ENCODE peak calls at places on chromosomes 5 and 9, in five cellular contexts. K is esophagus squamous epithelium, H is endodermal cell, A is heart right ventricle, B is Panc1. Y is an unnamed sample.

GRCh38 chr9:27394154-27394825 is 97.3 kb upstream of the EQTN start:
- DNase-seq in K (no peak), H (no peak), A (peak; percentile 10), B (no peak), Y (no peak)

GRCh38 chr9:89000973-89001916 is 10.0 kb downstream of the S1PR3 start:
- DNase-seq in K (no peak), H (peak; percentile 97), A (peak; percentile 91), B (no peak), Y (peak; percentile 54)

GRCh38 chr9:90770339-90770738 is 31.3 kb upstream of the SYK start:
- DNase-seq in K (no peak), H (no peak), A (no peak), B (no peak), Y (no peak)

GRCh38 chr5:23318166-23318565 is 189.2 kb upstream of the PRDM9 start:
- DNase-seq in K (no peak), H (no peak), A (no peak), B (no peak), Y (peak; percentile 32)

GRCh38 chr5:55175781-55176175 is 2.8 kb upstream of the CDC20B start:
- DNase-seq in K (no peak), H (no peak), A (no peak), B (no peak), Y (no peak)

GRCh38 chr5:9549941-9550340 is 4.1 kb upstream of the SEMA5A start:
- DNase-seq in K (no peak), H (no peak), A (no peak), B (no peak), Y (no peak)

GRCh38 chr5:68464424-68464823 is 248.9 kb downstream of the PIK3R1 start:
- DNase-seq in K (no peak), H (no peak), A (no peak), B (no peak), Y (peak; percentile 71)

GRCh38 chr5:176531902-176532493 is 5.2 kb downstream of the RNF44 start:
- DNase-seq in K (no peak), H (peak; percentile 40), A (no peak), B (no peak), Y (no peak)

GRCh38 chr5:91288117-91288516 is 95.0 kb downstream of the ARRDC3 start:
- DNase-seq in K (no peak), H (no peak), A (peak; percentile 17), B (no peak), Y (no peak)

GRCh38 chr5:124235576-124235975 is 510.9 kb downstream of the ZNF608 start:
- DNase-seq in K (no peak), H (no peak), A (no peak), B (no peak), Y (no peak)

GRCh38 chr5:178205010-178205748 is 846 bp downstream of the HNRNPAB start:
- DNase-seq in K (no peak), H (peak; percentile 84), A (peak; percentile 76), B (no peak), Y (peak; percentile 55)

GRCh38 chr5:16797949-16798348 is 138.1 kb downstream of the MYO10 start:
- DNase-seq in K (no peak), H (no peak), A (no peak), B (no peak), Y (no peak)

GRCh38 chr5:160159991-160160826 is 41.0 kb upstream of the PWWP2A start:
- DNase-seq in K (no peak), H (peak; percentile 91), A (no peak), B (no peak), Y (no peak)

GRCh38 chr5:121967187-121967586 is 5.4 kb downstream of the SRFBP1 start:
- DNase-seq in K (no peak), H (no peak), A (no peak), B (no peak), Y (peak; percentile 42)

GRCh38 chr5:69167488-69167845 is 517 bp downstream of the CCNB1 start:
- DNase-seq in K (no peak), H (no peak), A (no peak), B (no peak), Y (no peak)

GRCh38 chr9:74742792-74743389 is 144.8 kb downstream of the TRPM6 start:
- DNase-seq in K (no peak), H (peak; percentile 70), A (no peak), B (no peak), Y (peak; percentile 30)

GRCh38 chr9:5801739-5802113 is 31.2 kb downstream of the ERMP1 start:
- DNase-seq in K (no peak), H (no peak), A (no peak), B (no peak), Y (no peak)

GRCh38 chr5:62305358-62305714 is 670 bp upstream of the KIF2A start:
- DNase-seq in K (no peak), H (no peak), A (no peak), B (no peak), Y (peak; percentile 17)

GRCh38 chr9:91991621-91992435 is 41.8 kb upstream of the ROR2 start:
- DNase-seq in K (no peak), H (no peak), A (no peak), B (no peak), Y (no peak)

GRCh38 chr9:92911496-92912475 is 33.9 kb upstream of the ZNF484 start:
- DNase-seq in K (no peak), H (no peak), A (no peak), B (no peak), Y (peak; percentile 42)

GRCh38 chr9:744790-745456 is 96.6 kb upstream of the DMRT1 start:
- DNase-seq in K (no peak), H (peak; percentile 66), A (peak; percentile 81), B (no peak), Y (no peak)

GRCh38 chr5:156871212-156871611 is 21.1 kb downstream of the PPP1R2B start:
- DNase-seq in K (no peak), H (no peak), A (no peak), B (no peak), Y (no peak)

GRCh38 chr5:158056426-158056825 is 197.5 kb upstream of the CLINT1 start:
- DNase-seq in K (no peak), H (no peak), A (no peak), B (no peak), Y (peak; percentile 40)

DNA sequence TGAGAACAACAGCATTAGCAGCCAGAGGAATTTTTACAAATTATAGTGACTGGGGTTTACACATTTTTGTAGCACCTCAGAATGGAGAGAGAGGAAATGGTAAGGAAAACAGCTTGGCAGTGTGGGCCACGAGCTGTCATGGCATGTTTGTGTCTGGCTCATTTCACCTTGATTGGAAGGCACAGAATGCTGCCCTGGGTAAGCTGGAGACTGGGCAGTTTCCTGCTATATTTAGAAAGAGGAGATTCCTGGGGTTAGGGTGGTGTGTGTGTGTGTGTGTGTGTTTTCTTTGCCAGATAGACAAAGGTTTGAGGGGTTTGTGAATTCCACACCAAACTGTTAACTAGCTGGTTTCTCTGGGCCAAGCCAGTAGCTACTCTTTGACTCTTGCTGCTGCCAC is 9.0 kb downstream of the ARHGAP26 start:
- DNase-seq in K (no peak), H (peak; percentile 63), A (peak; percentile 71), B (no peak), Y (peak; percentile 61)
- H3K4me3 ChIP-seq in K (no peak overlapping the region), H (no peak overlapping the region), A (no peak overlapping the region), B (no peak overlapping the region), Y (no peak overlapping the region)

GRCh38 chr9:126055386-126055785 is 271.2 kb upstream of the MVB12B start:
- DNase-seq in K (no peak), H (no peak), A (no peak), B (no peak), Y (peak; percentile 49)
- H3K27me3 ChIP-seq in K (no peaks in the 10 kb centered on the region), H (no peaks in the 10 kb centered on the region), A (peaks cover 30% of the 10 kb centered on the region), B (no peaks in the 10 kb centered on the region), Y (peaks cover 3% of the 10 kb centered on the region)

DNA sequence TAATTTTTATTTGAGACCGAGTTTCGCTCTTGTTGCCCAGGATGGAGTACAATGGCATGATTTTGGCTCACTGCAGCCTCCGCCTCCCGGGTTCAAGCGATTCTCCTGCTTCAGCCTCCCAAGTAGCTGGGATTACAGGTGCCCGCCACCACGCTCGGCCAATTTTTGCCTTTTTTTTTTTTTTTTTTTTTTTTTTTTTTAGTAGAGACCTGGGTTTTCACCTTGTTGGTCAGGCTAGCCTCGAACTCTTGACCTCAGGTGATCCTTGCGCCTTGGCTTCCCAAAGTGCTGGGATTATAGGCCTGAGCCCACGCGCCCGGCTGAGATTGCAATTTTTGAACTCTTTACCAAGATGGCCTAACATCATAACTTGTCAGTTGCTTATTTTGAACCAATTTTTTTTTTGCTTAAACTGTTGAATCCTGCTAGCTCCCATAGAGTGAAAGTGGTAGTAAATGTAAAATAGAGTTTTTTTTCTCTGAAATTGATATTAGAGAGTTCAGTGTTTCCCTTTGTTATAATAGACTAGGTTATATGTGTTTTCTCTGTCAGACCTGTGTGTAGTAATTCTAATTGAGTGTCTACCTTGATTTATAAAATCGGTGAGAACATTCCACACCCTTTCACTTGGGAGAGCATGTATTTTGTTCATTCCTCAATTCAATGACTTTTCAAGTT is 3.8 kb downstream of the GPBP1 start:
- DNase-seq in K (no peak), H (no peak), A (no peak), B (no peak), Y (no peak)
- H3K4me3 ChIP-seq in K (peak overlapping the region; percentile 7), H (peak overlapping the region; percentile 100), A (peak overlapping the region; percentile 91), B (peak overlapping the region; percentile 98), Y (peak overlapping the region; percentile 19)

GRCh38 chr9:136992819-136993369 is 672 bp downstream of the PAXX start:
- DNase-seq in K (no peak), H (peak; percentile 72), A (no peak), B (no peak), Y (no peak)
- H3K27me3 ChIP-seq in K (no peaks in the 10 kb centered on the region), H (no peaks in the 10 kb centered on the region), A (peaks cover 17% of the 10 kb centered on the region), B (no peaks in the 10 kb centered on the region), Y (no peaks in the 10 kb centered on the region)

GRCh38 chr5:132750471-132751230 is 3.4 kb downstream of the CCNI2 start:
- DNase-seq in K (no peak), H (no peak), A (no peak), B (no peak), Y (no peak)
- H3K4me3 ChIP-seq in K (no peak overlapping the region), H (no peak overlapping the region), A (no peak overlapping the region), B (no peak overlapping the region), Y (no peak overlapping the region)